ENCODE peak calls at places on chromosome 20, in nine cellular contexts. M, C, N, J, O, S, I, P and X are unnamed samples.

GRCh38 chr20:34334654-34335407 is 28.2 kb upstream of the ITCH start:
- DNase-seq in C (no peak), J (peak; percentile 45), N (peak; percentile 79), S (no peak), P (no peak), I (no peak), M (no peak), O (no peak), X (no peak)

GRCh38 chr20:37946946-37947345 is 44.0 kb downstream of the VSTM2L start:
- DNase-seq in P (no peak), C (no peak), I (no peak), N (no peak), S (no peak), J (no peak), M (no peak), O (no peak), X (no peak)

GRCh38 chr20:32638848-32639247 is 34.9 kb downstream of the C20orf203 start:
- DNase-seq in S (no peak), O (no peak), P (no peak), C (no peak), J (no peak), N (no peak), I (no peak), M (no peak), X (no peak)

GRCh38 chr20:1867495-1868260 is 27.5 kb upstream of the SIRPA start:
- DNase-seq in M (no peak), C (no peak), P (no peak), N (no peak), O (no peak), S (no peak), I (no peak), J (no peak), X (no peak)

GRCh38 chr20:47620808-47621805 is 119.4 kb downstream of the NCOA3 start:
- DNase-seq in S (peak; percentile 83), C (no peak), M (peak; percentile 55), N (peak; percentile 53), O (peak; percentile 8), I (peak; percentile 71), P (peak; percentile 18), J (peak; percentile 74), X (no peak)

GRCh38 chr20:20407891-20408805 is 40.2 kb downstream of the INSM1 start:
- DNase-seq in S (peak; percentile 68), N (peak; percentile 70), C (no peak), J (no peak), M (no peak), O (no peak), P (no peak), I (peak; percentile 21), X (no peak)

GRCh38 chr20:37378785-37379598 is 33.1 kb downstream of the SRC start:
- DNase-seq in I (no peak), C (no peak), N (no peak), M (no peak), S (peak; percentile 38), P (no peak), O (no peak), J (no peak), X (no peak)

GRCh38 chr20:35878113-35878620 is 76.1 kb downstream of the SCAND1 start:
- DNase-seq in S (no peak), N (no peak), P (no peak), C (no peak), O (no peak), J (no peak), I (no peak), M (no peak), X (no peak)

GRCh38 chr20:25040438-25040831 is 17.5 kb downstream of the ACSS1 start:
- DNase-seq in S (no peak), N (no peak), P (no peak), J (no peak), O (no peak), C (peak; percentile 48), M (no peak), I (peak; percentile 77), X (no peak)

GRCh38 chr20:58938541-58938940 is 42.5 kb upstream of the NELFCD start:
- DNase-seq in C (no peak), I (no peak), N (no peak), M (no peak), O (no peak), J (no peak), P (no peak), S (no peak), X (no peak)

GRCh38 chr20:24802286-24802820 is 146.7 kb upstream of the CST7 start:
- DNase-seq in I (no peak), C (no peak), N (no peak), M (no peak), O (no peak), S (no peak), J (no peak), P (no peak), X (no peak)

GRCh38 chr20:37341632-37342031 is 4.3 kb upstream of the SRC start:
- DNase-seq in N (no peak), J (no peak), O (no peak), S (no peak), P (no peak), C (no peak), I (no peak), M (no peak), X (no peak)

GRCh38 chr20:48827880-48828733 is at the start of gene PREX1:
- DNase-seq in N (peak; percentile 80), S (no peak), C (peak; percentile 76), I (no peak), P (peak; percentile 99), M (peak; percentile 85), J (peak; percentile 96), O (peak; percentile 83), X (peak; percentile 88)

GRCh38 chr20:46031701-46032254 is 2.8 kb downstream of the SLC12A5 start:
- DNase-seq in P (peak; percentile 30), J (no peak), N (no peak), I (no peak), C (no peak), M (no peak), S (peak; percentile 90), O (no peak), X (no peak)

GRCh38 chr20:3768342-3769130 is 983 bp upstream of the ADISSP start:
- DNase-seq in N (peak; percentile 77), O (peak; percentile 83), J (peak; percentile 69), I (peak; percentile 84), P (peak; percentile 83), S (peak; percentile 89), C (peak; percentile 77), M (peak; percentile 74), X (peak; percentile 79)

GRCh38 chr20:9628589-9628988 is 114.2 kb downstream of the LAMP5 start:
- DNase-seq in I (no peak), M (no peak), S (peak; percentile 10), O (no peak), J (no peak), P (no peak), N (no peak), C (no peak), X (no peak)

GRCh38 chr20:59145926-59146800 is 17.5 kb upstream of the ZNF831 start:
- DNase-seq in P (peak; percentile 36), M (peak; percentile 69), I (no peak), O (no peak), N (no peak), J (no peak), C (no peak), S (no peak), X (no peak)

GRCh38 chr20:38979842-38980241 is 17.7 kb downstream of the DHX35 start:
- DNase-seq in N (no peak), O (no peak), J (no peak), M (no peak), P (no peak), I (no peak), S (no peak), C (no peak), X (no peak)